ENCODE peak calls at places on chromosomes 12 and 14, in eight cellular contexts. T is heart left ventricle; M is A549; E is pancreas; L is CD8-positive, alpha-beta T cell; X is HCT116; D is adipocyte; B is H1. K is an unnamed sample. For H3K4me1, the result is how much of the 10 kb centered on the place peaks cover.

GRCh38 chr12:48221645-48222044 is 18.6 kb upstream of the OR10AD1 start:
- DNase-seq in T (no peak), M (no peak), E (no peak), L (no peak), X (no peak), D (no peak), B (no peak), K (no peak)

GRCh38 chr14:54148251-54148650 is 191.6 kb upstream of the BMP4 start:
- DNase-seq in T (no peak), M (no peak), E (no peak), L (no peak), X (no peak), D (no peak), B (no peak), K (no peak)

GRCh38 chr14:82366803-82367202 is 833.1 kb upstream of the SEL1L start:
- DNase-seq in T (no peak), M (no peak), E (no peak), L (no peak), X (no peak), D (no peak), B (no peak), K (no peak)

GRCh38 chr12:130155416-130156073 is 6.7 kb upstream of the FZD10 start:
- DNase-seq in T (no peak), M (no peak), E (no peak), L (no peak), X (no peak), D (no peak), B (no peak), K (no peak)

GRCh38 chr12:54989829-54990228 is 5.3 kb upstream of the TESPA1 start:
- DNase-seq in T (no peak), M (no peak), E (no peak), L (no peak), X (no peak), D (no peak), B (no peak), K (no peak)

GRCh38 chr12:613996-614726 is 49.1 kb downstream of the NINJ2 start:
- DNase-seq in T (no peak), M (no peak), E (no peak), L (peak), X (no peak), D (no peak), B (no peak), K (peak)

GRCh38 chr12:3107954-3108353 is 30.8 kb downstream of the TSPAN9 start:
- DNase-seq in T (no peak), M (no peak), E (no peak), L (no peak), X (no peak), D (no peak), B (no peak), K (no peak)

GRCh38 chr14:98136420-98136819 is 1135.6 kb downstream of the BCL11B start:
- DNase-seq in T (no peak), M (no peak), E (no peak), L (no peak), X (no peak), D (no peak), B (no peak), K (no peak)

GRCh38 chr12:33310471-33310870 is 129.1 kb downstream of the SYT10 start:
- DNase-seq in T (no peak), M (no peak), E (peak), L (no peak), X (no peak), D (no peak), B (no peak), K (no peak)

DNA sequence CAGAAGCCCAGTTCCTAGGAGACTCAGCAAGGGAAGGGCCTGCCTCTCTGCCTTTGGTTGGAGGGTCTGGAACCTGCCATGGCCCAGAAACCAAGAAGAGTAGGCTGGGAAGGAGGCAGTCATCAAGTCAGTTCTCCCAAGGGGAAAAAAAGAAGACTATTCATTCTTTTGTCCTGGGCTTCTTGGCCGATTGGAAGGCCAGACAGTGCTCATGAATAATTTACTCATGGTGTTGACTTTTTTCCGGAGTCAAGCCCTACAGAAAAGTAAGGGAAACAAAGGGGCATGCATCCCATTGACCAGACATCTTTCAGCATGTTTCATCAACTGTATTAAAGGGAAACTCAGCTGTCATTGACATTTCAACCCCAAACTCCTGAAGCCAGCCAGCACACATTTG is 168.1 kb downstream of the PRKCH start:
- DNase-seq in T (no peak), M (no peak), E (no peak), L (no peak), X (no peak), D (no peak), B (no peak), K (no peak)
- H3K4me1 ChIP-seq in T (under half), M (half or more), E (under half), L (under half), X (under half), D (half or more), B (under half), K (under half)

GRCh38 chr12:93740721-93741120 is 63.5 kb downstream of the CRADD start:
- DNase-seq in T (no peak), M (no peak), E (no peak), L (no peak), X (no peak), D (no peak), B (no peak), K (no peak)
- H3K4me3 ChIP-seq in T (peak), M (no peak), E (no peak), L (no peak), X (no peak), D (peak), B (no peak), K (peak)

GRCh38 chr12:57840701-57841100 is 5.8 kb downstream of the CTDSP2 start:
- DNase-seq in T (peak), M (no peak), E (no peak), L (no peak), X (no peak), D (peak), B (no peak), K (peak)
- H3K4me1 ChIP-seq in T (half or more), M (half or more), E (half or more), L (half or more), X (under half), D (half or more), B (under half), K (under half)

DNA sequence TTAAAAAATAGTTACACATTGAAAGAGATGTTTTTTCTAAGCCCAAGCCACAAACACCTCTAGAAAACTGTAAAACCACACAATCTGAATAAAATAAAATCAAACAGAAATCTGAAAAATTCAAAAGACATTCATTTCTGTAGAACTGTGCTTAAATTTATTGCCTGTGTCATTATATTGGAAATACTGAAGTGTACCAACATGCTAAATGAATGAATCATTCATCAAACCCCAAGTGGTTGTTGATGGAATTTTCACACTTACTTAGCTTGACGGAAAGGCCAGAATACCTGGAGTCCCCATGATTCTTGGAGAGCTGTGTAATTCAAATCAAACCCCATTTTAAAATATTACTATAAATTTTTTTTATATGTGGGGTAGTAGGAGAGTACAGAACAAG is 2.7 kb downstream of the KITLG start:
- DNase-seq in T (no peak), M (peak), E (no peak), L (no peak), X (peak), D (no peak), B (no peak), K (no peak)
- H3K4me3 ChIP-seq in T (peak), M (no peak), E (no peak), L (no peak), X (peak), D (peak), B (no peak), K (peak)

GRCh38 chr14:75979071-75979571 is 2.7 kb downstream of the TGFB3 start:
- DNase-seq in T (no peak), M (peak), E (peak), L (peak), X (no peak), D (peak), B (no peak), K (peak)

GRCh38 chr14:75979641-75980422 is 2.0 kb downstream of the TGFB3 start:
- DNase-seq in T (no peak), M (no peak), E (no peak), L (no peak), X (no peak), D (no peak), B (no peak), K (no peak)

GRCh38 chr14:75976838-75977237 is 5.0 kb downstream of the TGFB3 start:
- DNase-seq in T (no peak), M (no peak), E (no peak), L (no peak), X (no peak), D (no peak), B (no peak), K (no peak)

GRCh38 chr14:75978249-75978731 is 3.5 kb downstream of the TGFB3 start:
- DNase-seq in T (no peak), M (no peak), E (no peak), L (peak), X (no peak), D (no peak), B (no peak), K (no peak)

DNA sequence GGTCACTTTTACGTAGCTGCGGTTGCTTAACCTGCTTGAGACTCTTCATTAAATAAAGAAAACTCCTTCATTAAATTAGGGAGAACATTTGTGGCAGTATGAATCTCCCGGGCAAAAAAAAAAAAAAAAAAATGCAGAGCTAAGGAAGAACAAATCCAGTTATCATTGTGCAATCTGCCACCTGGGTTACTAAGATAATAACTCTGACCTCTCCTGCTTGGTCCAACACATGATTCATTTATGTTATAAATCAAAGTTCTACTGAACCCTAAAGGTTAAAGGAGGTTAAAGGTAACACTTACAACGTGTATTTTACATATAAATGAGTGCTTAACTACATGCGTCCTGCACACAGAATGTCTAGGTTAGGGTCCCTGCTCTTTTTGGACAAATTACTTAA is 4.3 kb downstream of the TGFB3 start:
- DNase-seq in T (no peak), M (no peak), E (no peak), L (no peak), X (no peak), D (no peak), B (no peak), K (no peak)
- H3K4me1 ChIP-seq in T (under half), M (under half), E (under half), L (under half), X (under half), D (under half), B (under half), K (under half)